ENCODE peak calls at places on chromosomes 5 and 9, in six cellular contexts. K, P, W, G, Q and V are unnamed samples.

GRCh38 chr5:134113908-134114875 is at the start of gene TCF7:
- DNase-seq in K (peak; percentile 99), P (peak; percentile 79), W (peak; percentile 96), G (peak; percentile 50), Q (peak; percentile 68), V (no peak)

GRCh38 chr5:135423158-135423925 is 23.8 kb downstream of the DCANP1 start:
- DNase-seq in K (no peak), P (no peak), W (no peak), G (peak; percentile 29), Q (peak; percentile 36), V (no peak)

GRCh38 chr5:119418782-119419101 is 33.6 kb upstream of the HSD17B4 start:
- DNase-seq in K (no peak), P (no peak), W (no peak), G (no peak), Q (no peak), V (no peak)

GRCh38 chr5:150641006-150641570 is 628 bp downstream of the SYNPO start:
- DNase-seq in K (no peak), P (no peak), W (no peak), G (no peak), Q (peak; percentile 15), V (no peak)

GRCh38 chr9:76913467-76913866 is 7.6 kb upstream of the PRUNE2 start:
- DNase-seq in K (no peak), P (no peak), W (no peak), G (no peak), Q (no peak), V (no peak)

GRCh38 chr5:132227485-132228240 is at the start of gene P4HA2:
- DNase-seq in K (peak; percentile 95), P (peak; percentile 86), W (peak; percentile 91), G (peak; percentile 56), Q (peak; percentile 64), V (no peak)

GRCh38 chr5:172731286-172732073 is 39.5 kb downstream of the DUSP1 start:
- DNase-seq in K (no peak), P (no peak), W (no peak), G (peak; percentile 66), Q (peak; percentile 79), V (no peak)

GRCh38 chr9:136312436-136312835 is 8.5 kb upstream of the CCDC187 start:
- DNase-seq in K (peak; percentile 92), P (no peak), W (peak; percentile 78), G (no peak), Q (no peak), V (no peak)

GRCh38 chr9:135039916-135040645 is 47.4 kb upstream of the OLFM1 start:
- DNase-seq in K (no peak), P (no peak), W (no peak), G (no peak), Q (no peak), V (no peak)

GRCh38 chr9:89234636-89235035 is 56.0 kb upstream of the SHC3 start:
- DNase-seq in K (peak; percentile 72), P (peak; percentile 63), W (no peak), G (no peak), Q (no peak), V (peak; percentile 3)

GRCh38 chr9:35749515-35750255 is 598 bp downstream of the RGP1 start:
- DNase-seq in K (no peak), P (no peak), W (no peak), G (no peak), Q (no peak), V (no peak)

GRCh38 chr5:31854625-31855526 is 215.9 kb downstream of the PDZD2 start:
- DNase-seq in K (peak; percentile 72), P (peak; percentile 82), W (no peak), G (no peak), Q (no peak), V (no peak)

GRCh38 chr5:79666758-79667157 is 22.9 kb upstream of the CMYA5 start:
- DNase-seq in K (no peak), P (no peak), W (no peak), G (no peak), Q (no peak), V (no peak)

GRCh38 chr9:18710089-18710488 is 236.1 kb downstream of the ADAMTSL1 start:
- DNase-seq in K (no peak), P (no peak), W (no peak), G (no peak), Q (no peak), V (no peak)

GRCh38 chr9:36276840-36277239 is 18.6 kb upstream of the GNE start:
- DNase-seq in K (no peak), P (no peak), W (peak; percentile 14), G (no peak), Q (peak; percentile 6), V (no peak)

GRCh38 chr9:70411930-70412677 is 2.4 kb downstream of the KLF9 start:
- DNase-seq in K (peak; percentile 57), P (peak; percentile 52), W (peak; percentile 81), G (peak; percentile 27), Q (peak; percentile 81), V (peak; percentile 51)

GRCh38 chr9:101093620-101094019 is 65.1 kb downstream of the PLPPR1 start:
- DNase-seq in K (no peak), P (no peak), W (no peak), G (no peak), Q (peak; percentile 16), V (no peak)

GRCh38 chr5:180097926-180098325 is 26.4 kb upstream of the RNF130 start:
- DNase-seq in K (no peak), P (no peak), W (no peak), G (no peak), Q (no peak), V (no peak)

GRCh38 chr9:69645488-69645887 is 26.7 kb downstream of the APBA1 start:
- DNase-seq in K (no peak), P (no peak), W (no peak), G (peak; percentile 8), Q (no peak), V (no peak)

GRCh38 chr5:120817044-120817985 is 353.2 kb downstream of the PRR16 start:
- DNase-seq in K (peak; percentile 2), P (peak; percentile 53), W (no peak), G (no peak), Q (no peak), V (no peak)

GRCh38 chr5:91382530-91383026 is 539 bp downstream of the ARRDC3 start:
- DNase-seq in K (no peak), P (no peak), W (peak; percentile 10), G (no peak), Q (peak; percentile 22), V (peak; percentile 31)

GRCh38 chr9:16275795-16276624 is 594.5 kb downstream of the BNC2 start:
- DNase-seq in K (no peak), P (no peak), W (no peak), G (no peak), Q (no peak), V (no peak)

GRCh38 chr9:126763130-126763764 is 41.6 kb upstream of the ZBTB43 start:
- DNase-seq in K (peak; percentile 42), P (no peak), W (peak; percentile 65), G (peak; percentile 65), Q (no peak), V (no peak)

GRCh38 chr5:97534166-97534565 is 351.1 kb upstream of the RIOK2 start:
- DNase-seq in K (peak; percentile 41), P (no peak), W (peak; percentile 3), G (peak; percentile 51), Q (peak; percentile 42), V (no peak)

GRCh38 chr5:74639538-74640449 is 734 bp downstream of the ENC1 start:
- DNase-seq in K (peak; percentile 76), P (peak; percentile 67), W (peak; percentile 20), G (no peak), Q (no peak), V (no peak)

GRCh38 chr5:117955831-117956230 is 1032.5 kb downstream of the DTWD2 start:
- DNase-seq in K (no peak), P (no peak), W (no peak), G (no peak), Q (no peak), V (no peak)

GRCh38 chr9:20297646-20298084 is 324.6 kb downstream of the MLLT3 start:
- DNase-seq in K (no peak), P (no peak), W (no peak), G (no peak), Q (no peak), V (no peak)

GRCh38 chr5:168552146-168552545 is 23.0 kb downstream of the FBLL1 start:
- DNase-seq in K (no peak), P (no peak), W (no peak), G (no peak), Q (no peak), V (no peak)

GRCh38 chr9:88197781-88198345 is 59.6 kb upstream of the SPATA31C2 start:
- DNase-seq in K (peak; percentile 36), P (no peak), W (no peak), G (no peak), Q (no peak), V (no peak)

GRCh38 chr9:21728781-21729180 is 73.7 kb upstream of the MTAP start:
- DNase-seq in K (no peak), P (no peak), W (no peak), G (no peak), Q (no peak), V (no peak)

GRCh38 chr5:108529381-108529780 is 147.5 kb upstream of the FBXL17 start:
- DNase-seq in K (no peak), P (no peak), W (no peak), G (no peak), Q (no peak), V (no peak)
- TF ChIP-seq SIN3A in K (no peak), P (no peak), W (no peak), G (no peak), Q (no peak), V (no peak)

DNA sequence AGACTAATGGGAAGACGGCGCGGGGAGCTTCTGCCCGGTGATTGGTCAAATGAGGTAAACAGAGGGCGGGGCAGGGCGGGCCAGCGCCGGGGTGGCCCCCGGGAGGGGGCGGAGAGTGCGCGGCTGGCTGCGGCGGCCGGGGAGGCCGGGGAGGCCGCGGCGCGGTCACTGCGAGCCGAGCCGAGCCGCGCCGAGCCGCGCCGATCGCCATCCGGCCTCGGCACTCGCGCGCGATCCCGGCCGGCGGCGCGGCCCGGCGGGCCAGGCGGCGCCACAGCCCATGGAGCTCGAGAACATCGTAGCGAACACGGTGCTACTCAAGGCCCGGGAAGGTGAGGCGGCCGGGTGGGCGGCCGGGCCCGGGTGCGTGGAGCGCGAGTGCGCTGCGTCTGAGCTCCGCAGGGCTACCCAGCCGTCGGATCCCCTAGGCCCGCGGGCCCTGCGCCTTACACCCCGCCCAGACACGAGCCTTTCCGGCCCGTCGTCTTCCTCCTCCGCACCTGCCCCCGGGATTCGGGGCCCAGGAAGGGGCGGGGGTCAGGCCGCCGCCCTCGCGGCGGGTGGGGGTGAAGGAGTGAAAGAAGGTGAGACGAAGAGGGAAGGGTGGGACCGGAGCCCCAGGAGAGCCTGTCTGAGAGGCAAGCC is at the start of gene GRK6:
- DNase-seq in K (peak; percentile 70), P (no peak), W (peak; percentile 72), G (no peak), Q (no peak), V (no peak)
- TF ChIP-seq POLR2AphosphoS5 in K (no peak), P (no peak), W (no peak), G (peak; percentile 10), Q (no peak), V (no peak)

DNA sequence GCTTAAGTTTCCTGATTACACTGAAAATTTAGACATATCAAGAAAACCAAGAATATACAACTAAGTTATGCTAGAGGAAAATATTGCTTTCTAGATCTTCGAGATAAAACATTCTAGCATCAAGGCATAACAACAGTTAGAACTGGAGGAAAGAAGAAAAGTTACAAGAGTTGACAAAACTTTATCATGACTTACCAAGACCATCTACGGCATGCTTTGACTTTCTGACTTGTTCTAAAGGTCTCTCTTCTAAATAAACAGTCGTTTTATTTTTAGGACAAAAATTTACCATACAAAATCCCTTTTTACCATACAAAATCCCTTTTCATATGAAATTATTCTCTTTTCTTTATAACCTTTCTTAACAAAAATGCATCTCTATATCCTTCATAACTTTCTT is 1110.1 kb upstream of the CDH10 start:
- DNase-seq in K (no peak), P (no peak), W (no peak), G (peak; percentile 3), Q (peak; percentile 1), V (no peak)
- TF ChIP-seq SIN3A in K (no peak), P (no peak), W (no peak), G (no peak), Q (no peak), V (no peak)

GRCh38 chr5:124746252-124746915 is at the start of gene ZNF608:
- DNase-seq in K (no peak), P (peak; percentile 49), W (no peak), G (no peak), Q (peak; percentile 6), V (no peak)
- TF ChIP-seq POLR2AphosphoS5 in K (no peak), P (no peak), W (no peak), G (no peak), Q (no peak), V (no peak)